ENCODE peak calls at places on chromosomes 2 and 18, in five cellular contexts. M is nephron progenitor cell, U is transverse colon, H is ascending aorta, D is B cell. E is an unnamed sample.

GRCh38 chr2:232689152-232689910 is 7.8 kb upstream of the GIGYF2 start:
- DNase-seq in M (no peak), U (peak), H (no peak), D (no peak), E (no peak)

GRCh38 chr2:25976884-25977741 is 5.2 kb downstream of the KIF3C start:
- DNase-seq in M (no peak), U (no peak), H (no peak), D (no peak), E (no peak)

GRCh38 chr2:109497447-109497846 is 116.3 kb downstream of the SEPTIN10 start:
- DNase-seq in M (no peak), U (no peak), H (no peak), D (no peak), E (no peak)

GRCh38 chr2:153487993-153488562 is 9.5 kb upstream of the RPRM start:
- DNase-seq in M (no peak), U (no peak), H (no peak), D (no peak), E (no peak)

GRCh38 chr2:217332866-217333265 is 473.0 kb upstream of the TNP1 start:
- DNase-seq in M (no peak), U (no peak), H (no peak), D (no peak), E (no peak)

GRCh38 chr2:96225016-96225533 is 16.4 kb upstream of the STARD7 start:
- DNase-seq in M (no peak), U (no peak), H (no peak), D (peak), E (no peak)

GRCh38 chr2:163717993-163718680 is 17.7 kb downstream of the FIGN start:
- DNase-seq in M (no peak), U (no peak), H (no peak), D (no peak), E (no peak)

GRCh38 chr2:109059474-109060165 is 69.4 kb upstream of the SH3RF3 start:
- DNase-seq in M (no peak), U (no peak), H (no peak), D (no peak), E (no peak)

GRCh38 chr2:200127852-200128251 is 172.5 kb downstream of the MAIP1 start:
- DNase-seq in M (no peak), U (no peak), H (no peak), D (no peak), E (no peak)

GRCh38 chr2:151410485-151410833 is 757 bp downstream of the RIF1 start:
- DNase-seq in M (peak), U (no peak), H (no peak), D (no peak), E (no peak)

GRCh38 chr2:158726906-158727592 is 68.1 kb upstream of the DAPL1 start:
- DNase-seq in M (no peak), U (no peak), H (no peak), D (no peak), E (no peak)

GRCh38 chr2:136238552-136239346 is 120.8 kb upstream of the CXCR4 start:
- DNase-seq in M (no peak), U (no peak), H (no peak), D (peak), E (no peak)

GRCh38 chr2:20141056-20141762 is 83.7 kb downstream of the SDC1 start:
- DNase-seq in M (no peak), U (peak), H (peak), D (no peak), E (peak)

GRCh38 chr2:208186465-208186864 is 3.4 kb downstream of the C2orf80 start:
- DNase-seq in M (no peak), U (no peak), H (no peak), D (no peak), E (no peak)

GRCh38 chr2:132608222-132608795 is 61.7 kb downstream of the LYPD1 start:
- DNase-seq in M (no peak), U (no peak), H (no peak), D (no peak), E (no peak)

GRCh38 chr2:13193075-13193474 is 476.3 kb downstream of the TRIB2 start:
- DNase-seq in M (no peak), U (no peak), H (no peak), D (no peak), E (no peak)

GRCh38 chr2:229586746-229587705 is 127.3 kb downstream of the DNER start:
- DNase-seq in M (peak), U (peak), H (peak), D (peak), E (peak)

GRCh38 chr2:186328848-186329247 is 157.2 kb upstream of the ZC3H15 start:
- DNase-seq in M (no peak), U (no peak), H (no peak), D (no peak), E (no peak)

DNA sequence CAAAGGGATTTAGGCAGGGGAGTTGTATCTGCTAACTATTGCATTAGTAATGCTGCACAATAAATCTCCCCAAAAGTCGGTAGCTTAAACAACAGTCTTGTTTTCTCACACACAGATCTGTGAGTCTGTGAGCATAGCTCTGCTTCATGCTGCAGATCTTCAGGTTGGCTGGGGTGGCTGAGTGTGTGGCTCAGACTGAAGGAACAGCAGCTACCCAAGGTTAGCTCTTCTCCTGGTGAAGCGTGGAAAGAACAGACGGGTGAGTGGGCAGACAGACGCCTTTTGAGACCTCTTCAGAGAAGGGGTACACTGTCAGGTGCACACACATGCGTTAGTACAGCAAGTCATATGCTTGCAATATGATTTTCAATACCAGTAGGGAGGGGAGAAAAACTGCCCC is 3.9 kb upstream of the CCDC85A start:
- DNase-seq in M (no peak), U (no peak), H (no peak), D (no peak), E (no peak)
- TF ChIP-seq CTCF in M (no peak), U (no peak), H (no peak), D (no peak), E (no peak)

GRCh38 chr2:68721482-68722071 is 13.0 kb upstream of the ARHGAP25 start:
- DNase-seq in M (no peak), U (peak), H (no peak), D (peak), E (no peak)

GRCh38 chr2:68726100-68726499 is 8.5 kb upstream of the ARHGAP25 start:
- DNase-seq in M (no peak), U (no peak), H (no peak), D (no peak), E (no peak)

GRCh38 chr2:68720665-68721064 is 13.9 kb upstream of the ARHGAP25 start:
- DNase-seq in M (no peak), U (no peak), H (no peak), D (no peak), E (no peak)

GRCh38 chr2:68719912-68720311 is 14.7 kb upstream of the ARHGAP25 start:
- DNase-seq in M (no peak), U (no peak), H (no peak), D (no peak), E (no peak)

GRCh38 chr2:68722712-68723111 is 11.9 kb upstream of the ARHGAP25 start:
- DNase-seq in M (no peak), U (no peak), H (no peak), D (no peak), E (no peak)
- TF ChIP-seq CTCF in M (peak), U (no peak), H (no peak), D (no peak), E (no peak)

DNA sequence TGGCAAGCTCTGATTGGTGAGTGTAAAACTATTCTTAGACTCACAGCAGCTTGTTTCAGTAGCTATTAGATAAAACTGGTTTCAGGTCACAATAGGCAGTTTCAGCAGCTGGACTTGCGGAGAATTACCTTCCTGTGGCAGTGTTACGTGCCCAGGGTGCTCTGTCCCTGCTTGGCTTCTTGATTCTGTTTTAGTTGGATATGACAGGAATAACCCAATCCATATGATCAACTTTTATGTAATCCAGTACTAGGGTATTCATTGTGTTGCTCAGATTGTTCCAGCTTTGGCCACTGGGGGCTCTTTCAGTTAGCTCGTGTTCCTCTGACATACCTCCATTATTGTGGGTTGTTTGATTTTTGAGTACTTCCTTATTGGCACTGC is 43.1 kb downstream of the INPP4A start:
- DNase-seq in M (no peak), U (peak), H (no peak), D (peak), E (no peak)
- TF ChIP-seq CTCF in M (peak), U (peak), H (peak), D (peak), E (no peak)

DNA sequence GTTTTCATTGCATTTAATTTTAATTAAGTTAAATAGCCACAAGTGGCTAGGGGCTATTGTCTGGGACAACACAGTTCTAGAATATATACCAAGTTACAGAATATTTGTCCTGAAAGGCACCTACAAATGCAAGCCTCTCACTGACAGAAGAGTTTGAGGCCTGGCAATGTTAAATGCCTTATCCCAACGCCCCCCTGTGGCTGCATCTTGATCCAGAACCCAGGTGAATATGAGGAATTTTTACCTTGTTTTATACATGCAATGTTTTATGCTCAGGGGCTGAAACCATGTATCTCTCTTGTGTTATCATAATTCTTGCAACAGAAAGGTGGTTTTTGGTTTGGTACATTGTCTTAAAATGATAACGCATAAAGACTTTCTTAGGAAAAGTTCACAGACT is 71.8 kb upstream of the SEC11C start:
- DNase-seq in M (peak), U (no peak), H (no peak), D (peak), E (no peak)
- TF ChIP-seq CTCF in M (peak), U (peak), H (no peak), D (no peak), E (no peak)

DNA sequence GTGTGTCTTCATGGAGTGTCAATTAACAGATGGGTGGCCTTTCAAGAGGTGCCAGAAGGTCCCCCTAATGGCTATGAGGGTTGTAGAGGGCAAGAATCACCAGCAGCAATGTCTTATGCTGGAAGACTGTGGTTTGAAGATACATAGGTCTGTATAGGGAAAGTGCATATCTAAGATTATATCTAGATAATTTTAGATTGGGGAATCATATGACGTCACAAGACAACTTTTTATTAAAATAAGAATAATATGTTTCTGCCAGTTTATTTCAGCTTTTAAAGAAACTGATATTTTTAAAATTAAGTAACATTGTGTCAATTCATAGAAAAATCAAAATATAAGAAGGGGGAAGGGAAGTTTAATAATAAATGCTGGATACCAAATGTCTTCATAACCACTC is 162.3 kb downstream of the TTN start:
- DNase-seq in M (no peak), U (no peak), H (no peak), D (no peak), E (no peak)
- TF ChIP-seq CTCF in M (no peak), U (no peak), H (no peak), D (no peak), E (no peak)

GRCh38 chr2:77434880-77435279 is 87.3 kb downstream of the LRRTM4 start:
- DNase-seq in M (no peak), U (no peak), H (no peak), D (no peak), E (no peak)
- TF ChIP-seq CTCF in M (peak), U (no peak), H (no peak), D (no peak), E (no peak)

GRCh38 chr2:173750831-173751230 is 214.3 kb downstream of the SP3 start:
- DNase-seq in M (no peak), U (no peak), H (no peak), D (no peak), E (no peak)

GRCh38 chr2:173751245-173751975 is 213.8 kb downstream of the SP3 start:
- DNase-seq in M (no peak), U (no peak), H (no peak), D (no peak), E (no peak)

GRCh38 chr2:173753441-173753840 is 211.7 kb downstream of the SP3 start:
- DNase-seq in M (no peak), U (no peak), H (no peak), D (no peak), E (no peak)

GRCh38 chr2:173750332-173750731 is 214.8 kb downstream of the SP3 start:
- DNase-seq in M (peak), U (no peak), H (no peak), D (no peak), E (no peak)

DNA sequence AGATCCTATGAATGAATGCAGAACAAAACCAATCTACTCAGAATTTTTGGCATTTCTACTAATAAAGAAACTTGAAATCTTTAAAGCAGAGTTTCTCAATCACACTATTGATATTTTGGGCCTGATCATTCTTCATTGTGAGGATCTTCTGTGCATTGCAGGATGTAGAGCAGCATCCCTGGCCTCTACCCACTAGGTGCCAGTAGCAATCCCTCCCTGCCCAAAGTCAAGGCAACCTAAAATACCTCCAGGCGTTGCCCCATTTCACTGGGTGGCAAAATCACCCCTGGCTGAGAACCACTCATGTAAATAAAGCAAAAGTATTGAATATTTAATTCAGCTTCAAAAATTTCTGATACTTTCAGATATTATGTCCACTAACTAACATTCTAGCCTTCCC is 213.0 kb downstream of the SP3 start:
- DNase-seq in M (no peak), U (no peak), H (no peak), D (peak), E (no peak)
- TF ChIP-seq CTCF in M (no peak), U (no peak), H (no peak), D (no peak), E (no peak)

DNA sequence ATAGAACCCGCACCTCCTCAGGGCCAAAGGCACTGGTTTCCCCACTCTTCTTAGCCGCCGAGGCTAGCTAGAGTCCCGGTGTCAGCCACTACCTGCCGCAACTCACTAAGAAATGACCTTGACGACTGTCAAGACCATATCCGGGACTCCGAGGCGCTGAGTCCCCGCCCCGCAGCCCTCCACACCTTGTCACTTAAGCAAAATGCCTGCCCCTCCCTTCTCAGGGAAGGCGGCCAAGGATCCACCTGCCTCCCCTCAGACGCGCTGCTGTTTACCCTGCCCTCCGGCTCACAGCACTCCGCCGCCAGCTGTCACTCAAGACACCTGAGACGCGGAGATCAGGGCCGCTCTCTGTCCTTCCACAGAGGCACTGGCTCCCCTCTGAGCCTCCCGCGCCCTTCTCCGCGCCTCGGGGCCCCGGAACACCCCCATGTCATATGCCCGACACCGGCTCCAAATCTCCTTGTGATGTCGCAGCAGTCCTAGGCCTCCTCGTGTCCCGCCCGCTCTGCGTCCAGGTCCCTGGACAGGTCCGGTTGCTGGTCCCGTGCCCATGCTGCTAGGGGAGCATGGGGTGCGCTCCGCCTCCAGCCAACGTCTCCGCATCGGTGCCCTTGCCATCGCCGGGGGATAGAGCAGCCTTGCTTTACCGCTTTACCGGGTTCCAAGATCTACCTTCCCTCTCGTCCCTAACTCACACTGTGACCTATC is 32.5 kb upstream of the REG3G start:
- DNase-seq in M (peak), U (peak), H (no peak), D (no peak), E (no peak)
- TF ChIP-seq CTCF in M (no peak), U (no peak), H (no peak), D (no peak), E (no peak)

DNA sequence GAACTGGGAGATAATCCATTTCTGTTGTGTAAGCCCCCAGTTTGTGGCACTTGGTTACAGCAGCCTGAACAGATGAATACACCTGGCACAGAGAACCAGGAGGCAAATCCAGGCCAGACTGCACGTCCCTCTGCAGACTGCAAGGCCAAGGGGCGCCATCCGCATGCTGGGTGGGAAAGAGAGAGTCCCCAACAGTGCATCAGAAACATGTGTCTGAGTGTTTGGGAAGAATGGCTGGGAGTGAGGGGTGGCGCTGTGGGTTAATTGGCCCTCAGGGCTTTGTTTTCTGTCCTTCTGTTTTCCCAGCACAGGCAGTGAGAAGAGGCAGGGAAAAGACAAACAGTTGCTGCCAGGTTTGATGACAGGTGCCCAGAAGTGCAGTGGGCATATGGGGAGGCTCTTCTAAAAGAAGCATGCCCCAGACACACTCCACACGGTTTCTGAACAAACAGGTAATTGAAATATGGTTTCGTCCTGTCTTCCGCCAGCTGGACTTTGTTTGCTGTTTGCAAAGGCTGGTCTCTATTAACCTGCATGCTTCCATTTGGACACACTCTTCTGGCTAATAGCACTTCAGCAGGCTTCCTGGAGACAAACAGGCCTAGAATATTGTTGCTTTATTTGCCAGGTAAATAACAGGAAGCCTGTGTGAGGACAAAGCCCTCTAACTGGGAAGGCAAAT is 43.4 kb upstream of the SEC11C start:
- DNase-seq in M (peak), U (no peak), H (no peak), D (no peak), E (no peak)
- TF ChIP-seq CTCF in M (no peak), U (no peak), H (no peak), D (no peak), E (no peak)